ENCODE peak calls at places on chromosomes 6 and 20, in seven cellular contexts. R, D, E, Q, T, Z and K are unnamed samples.

GRCh38 chr20:22548040-22548439 is 36.3 kb downstream of the FOXA2 start:
- DNase-seq in R (no peak), D (no peak), E (no peak), Q (no peak), T (no peak), Z (no peak), K (no peak)

GRCh38 chr6:20559924-20560551 is 25.8 kb downstream of the CDKAL1 start:
- DNase-seq in R (no peak), D (no peak), E (no peak), Q (no peak), T (no peak), Z (no peak), K (no peak)

GRCh38 chr6:130076512-130076911 is 58.1 kb downstream of the L3MBTL3 start:
- DNase-seq in R (no peak), D (no peak), E (no peak), Q (no peak), T (peak), Z (no peak), K (peak)

GRCh38 chr6:30651143-30651542 is 4.2 kb downstream of the C6orf136 start:
- DNase-seq in R (no peak), D (no peak), E (no peak), Q (no peak), T (no peak), Z (no peak), K (no peak)

GRCh38 chr6:121522771-121523386 is 87.4 kb downstream of the GJA1 start:
- DNase-seq in R (no peak), D (no peak), E (no peak), Q (no peak), T (no peak), Z (no peak), K (no peak)

GRCh38 chr6:117463762-117464665 is 18.5 kb upstream of the DCBLD1 start:
- DNase-seq in R (no peak), D (no peak), E (no peak), Q (peak), T (no peak), Z (no peak), K (peak)

GRCh38 chr6:160378218-160378617 is 30.0 kb downstream of the SLC22A3 start:
- DNase-seq in R (no peak), D (no peak), E (no peak), Q (peak), T (no peak), Z (no peak), K (no peak)

GRCh38 chr6:51930602-51931001 is 156.8 kb downstream of the PKHD1 start:
- DNase-seq in R (no peak), D (no peak), E (no peak), Q (no peak), T (no peak), Z (no peak), K (no peak)

GRCh38 chr6:30707281-30707850 is 9.7 kb downstream of the MDC1 start:
- DNase-seq in R (peak), D (no peak), E (no peak), Q (no peak), T (peak), Z (peak), K (no peak)

GRCh38 chr6:161949531-161949930 is 675.7 kb upstream of the AGPAT4 start:
- DNase-seq in R (no peak), D (no peak), E (no peak), Q (no peak), T (no peak), Z (no peak), K (no peak)

GRCh38 chr6:137967689-137968467 is 100.8 kb downstream of the TNFAIP3 start:
- DNase-seq in R (no peak), D (no peak), E (no peak), Q (no peak), T (no peak), Z (no peak), K (no peak)

GRCh38 chr20:46226602-46227001 is 81.7 kb downstream of the CDH22 start:
- DNase-seq in R (no peak), D (no peak), E (no peak), Q (no peak), T (peak), Z (no peak), K (peak)

GRCh38 chr6:47209632-47210031 is 100.1 kb downstream of the TNFRSF21 start:
- DNase-seq in R (no peak), D (no peak), E (no peak), Q (no peak), T (peak), Z (no peak), K (no peak)

GRCh38 chr6:145372671-145373123 is 362.6 kb downstream of the EPM2A start:
- DNase-seq in R (no peak), D (no peak), E (no peak), Q (no peak), T (peak), Z (peak), K (peak)

GRCh38 chr6:422423-423061 is 31.0 kb downstream of the IRF4 start:
- DNase-seq in R (peak), D (no peak), E (no peak), Q (peak), T (peak), Z (no peak), K (peak)

GRCh38 chr6:133591330-133591729 is 297.6 kb upstream of the TCF21 start:
- DNase-seq in R (no peak), D (no peak), E (no peak), Q (no peak), T (no peak), Z (no peak), K (no peak)

GRCh38 chr20:23092409-23092756 is 6.3 kb upstream of the CD93 start:
- DNase-seq in R (no peak), D (no peak), E (no peak), Q (no peak), T (no peak), Z (no peak), K (no peak)

GRCh38 chr20:24658920-24659660 is 189.7 kb downstream of the SYNDIG1 start:
- DNase-seq in R (no peak), D (no peak), E (no peak), Q (no peak), T (no peak), Z (peak), K (no peak)

GRCh38 chr6:169850154-169850553 is 98.7 kb downstream of the ERMARD start:
- DNase-seq in R (no peak), D (no peak), E (no peak), Q (no peak), T (no peak), Z (no peak), K (no peak)

GRCh38 chr6:95448208-95448607 is 129.1 kb upstream of the MANEA start:
- DNase-seq in R (no peak), D (no peak), E (no peak), Q (no peak), T (no peak), Z (no peak), K (no peak)

GRCh38 chr6:123640567-123641187 is 3.9 kb upstream of the TRDN start:
- DNase-seq in R (no peak), D (no peak), E (no peak), Q (no peak), T (no peak), Z (no peak), K (no peak)

GRCh38 chr6:37239950-37240713 is 17.4 kb upstream of the TBC1D22B start:
- DNase-seq in R (peak), D (peak), E (peak), Q (peak), T (no peak), Z (peak), K (peak)

GRCh38 chr20:62214067-62214466 is 6.0 kb downstream of the HRH3 start:
- DNase-seq in R (no peak), D (no peak), E (no peak), Q (no peak), T (no peak), Z (peak), K (no peak)

GRCh38 chr6:137341721-137342195 is 122.6 kb upstream of the IFNGR1 start:
- DNase-seq in R (peak), D (peak), E (no peak), Q (peak), T (peak), Z (peak), K (peak)

GRCh38 chr20:50302463-50303041 is 111.9 kb downstream of the CEBPB start:
- DNase-seq in R (no peak), D (peak), E (peak), Q (no peak), T (no peak), Z (peak), K (peak)

GRCh38 chr6:148523551-148523950 is 180.9 kb downstream of the SASH1 start:
- DNase-seq in R (no peak), D (no peak), E (no peak), Q (no peak), T (peak), Z (no peak), K (no peak)
- H3K27ac ChIP-seq in R (no peak), D (no peak), E (peak), Q (no peak), T (no peak), Z (peak), K (peak)

DNA sequence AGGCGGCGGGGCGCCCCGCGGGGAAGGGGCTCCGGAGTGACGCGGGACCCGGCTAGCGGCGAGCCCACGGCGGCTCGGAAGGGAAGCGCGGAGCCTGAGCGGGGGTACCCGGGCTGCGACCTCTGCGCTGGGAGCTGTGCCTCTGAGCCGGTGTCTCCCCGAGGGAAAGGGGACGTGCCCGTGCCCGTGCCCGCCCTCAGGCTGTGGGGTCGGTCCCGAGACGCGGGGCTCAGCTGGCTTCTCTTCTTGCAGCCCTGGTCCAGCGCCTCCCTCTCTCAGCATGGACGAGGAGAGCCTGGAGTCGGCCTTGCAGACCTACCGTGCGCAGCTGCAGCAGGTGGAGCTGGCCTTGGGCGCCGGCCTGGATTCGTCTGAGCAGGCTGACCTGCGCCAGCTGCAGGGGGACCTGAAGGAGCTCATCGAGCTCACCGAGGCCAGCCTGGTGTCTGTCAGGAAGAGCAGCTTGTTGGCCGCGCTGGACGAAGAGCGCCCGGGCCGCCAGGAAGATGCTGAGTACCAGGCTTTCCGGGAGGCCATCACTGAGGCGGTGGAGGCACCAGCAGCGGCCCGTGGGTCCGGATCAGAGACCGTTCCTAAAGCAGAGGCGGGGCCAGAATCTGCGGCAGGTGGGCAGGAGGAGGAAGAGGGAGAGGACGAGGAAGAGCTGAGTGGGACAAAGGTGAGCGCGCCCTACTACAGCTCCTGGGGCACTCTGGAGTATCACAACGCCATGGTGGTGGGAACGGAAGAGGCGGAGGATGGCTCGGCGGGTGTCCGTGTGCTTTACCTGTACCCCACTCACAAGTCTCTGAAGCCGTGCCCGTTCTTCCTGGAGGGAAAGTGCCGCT is 686 bp downstream of the ZGPAT start:
- DNase-seq in R (peak), D (peak), E (peak), Q (no peak), T (no peak), Z (peak), K (no peak)
- H3K27ac ChIP-seq in R (peak), D (peak), E (peak), Q (peak), T (no peak), Z (peak), K (peak)

DNA sequence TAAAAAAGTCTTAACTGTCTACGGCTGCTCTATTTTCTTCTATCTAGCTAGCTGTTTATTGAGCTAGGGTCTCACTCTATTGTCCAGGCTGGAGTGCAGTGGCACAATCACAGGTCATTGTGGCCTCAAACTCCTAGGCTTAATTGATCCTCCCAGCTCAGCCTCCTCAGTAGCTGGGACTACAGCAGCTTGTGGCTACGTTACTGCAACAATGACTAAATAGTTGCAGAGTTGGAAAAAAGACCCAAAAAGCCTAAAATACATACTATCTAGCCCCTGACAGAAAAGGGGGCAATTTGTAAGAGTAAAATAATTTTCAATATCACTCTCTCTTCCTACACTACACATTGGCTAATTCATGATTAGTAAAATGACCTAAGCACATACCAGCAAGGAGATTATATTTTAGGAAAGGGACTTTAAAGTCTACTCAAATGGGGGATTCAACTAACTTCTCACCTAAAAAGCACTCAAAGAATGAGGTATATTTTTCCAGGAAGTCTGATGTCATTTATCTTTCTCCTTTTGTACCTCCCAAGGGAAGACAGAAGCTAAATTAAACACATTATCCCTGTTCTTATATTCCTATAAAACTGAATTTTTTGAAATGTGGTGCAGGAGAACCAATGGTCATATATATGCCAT is 82.8 kb downstream of the ZMYND8 start:
- DNase-seq in R (no peak), D (no peak), E (no peak), Q (no peak), T (no peak), Z (no peak), K (no peak)
- H3K27ac ChIP-seq in R (peak), D (peak), E (peak), Q (peak), T (peak), Z (peak), K (peak)

GRCh38 chr20:10453241-10453640 is 18.1 kb downstream of the SLX4IP start:
- DNase-seq in R (peak), D (no peak), E (no peak), Q (no peak), T (no peak), Z (no peak), K (no peak)
- H3K27ac ChIP-seq in R (no peak), D (no peak), E (no peak), Q (no peak), T (no peak), Z (no peak), K (no peak)

DNA sequence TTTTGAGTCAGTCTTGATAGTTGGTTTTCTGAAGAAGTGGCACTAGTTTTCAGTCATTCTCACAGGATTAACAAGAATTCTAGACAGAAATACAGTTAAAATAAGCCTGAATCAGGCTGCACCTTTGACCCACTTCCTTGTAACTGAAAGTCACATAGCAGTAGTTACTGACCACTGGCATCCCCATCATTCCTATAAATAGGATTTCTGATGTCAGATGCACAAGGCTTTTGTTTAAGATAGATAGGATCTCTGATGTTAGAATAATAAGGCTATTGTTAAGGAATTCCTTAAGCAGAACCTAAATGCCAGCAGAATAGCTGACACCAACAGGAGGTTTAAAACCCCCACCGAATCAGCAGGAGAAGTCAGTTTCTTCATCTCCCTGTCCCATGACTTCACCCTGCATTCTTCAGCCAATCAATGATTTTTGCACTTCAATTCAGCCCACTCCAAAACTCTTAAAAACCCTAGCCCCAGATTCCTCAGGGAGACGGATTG is 30.6 kb upstream of the ZBTB24 start:
- DNase-seq in R (no peak), D (no peak), E (no peak), Q (no peak), T (peak), Z (no peak), K (peak)
- H3K27ac ChIP-seq in R (no peak), D (no peak), E (no peak), Q (no peak), T (peak), Z (peak), K (peak)

GRCh38 chr6:2873643-2874042 is 29.5 kb downstream of the SERPINB9 start:
- DNase-seq in R (no peak), D (no peak), E (no peak), Q (no peak), T (no peak), Z (no peak), K (no peak)

GRCh38 chr6:2876210-2877056 is 26.7 kb downstream of the SERPINB9 start:
- DNase-seq in R (peak), D (peak), E (no peak), Q (peak), T (peak), Z (peak), K (peak)

GRCh38 chr6:2877960-2878359 is 25.1 kb downstream of the SERPINB9 start:
- DNase-seq in R (no peak), D (no peak), E (no peak), Q (no peak), T (no peak), Z (no peak), K (peak)

GRCh38 chr6:2877057-2877882 is 25.8 kb downstream of the SERPINB9 start:
- DNase-seq in R (no peak), D (no peak), E (no peak), Q (peak), T (peak), Z (no peak), K (peak)

DNA sequence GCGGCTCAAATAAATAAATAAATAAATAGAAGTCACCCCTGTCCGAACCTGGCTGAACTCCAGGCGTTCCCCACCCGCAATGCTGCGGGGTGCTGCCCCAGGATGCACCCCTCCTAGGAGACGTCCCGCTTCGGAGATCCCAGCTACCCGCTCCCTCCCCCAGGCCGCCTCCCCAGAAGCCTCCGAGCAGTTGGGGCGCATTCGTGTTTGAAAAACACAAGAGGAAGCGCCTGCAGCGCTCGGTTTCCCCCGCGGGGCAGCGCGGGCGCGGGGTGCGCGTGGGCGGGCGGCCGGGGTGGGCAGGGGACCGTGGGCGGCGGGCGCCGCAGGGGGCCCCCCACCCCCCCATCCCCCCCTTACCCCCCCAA is 27.3 kb downstream of the SERPINB9 start:
- DNase-seq in R (no peak), D (no peak), E (no peak), Q (no peak), T (peak), Z (peak), K (no peak)
- H3K27ac ChIP-seq in R (peak), D (peak), E (peak), Q (peak), T (peak), Z (peak), K (no peak)